ENCODE peak calls at places on chromosomes 12 and 14, in seven cellular contexts. One of them, this sample, is unnamed.

GRCh38 chr12:131140069-131140435 is 186.3 kb downstream of the ADGRD1 start:
- DNase-seq in stimulated activated CD8-positive, alpha-beta memory T cell treated with anti-CD3 and anti-CD28 coated beads, Interleukin-4, amount 100 ng/mL, for 24 hours: no peak
- DNase-seq in HuH-7.5: no peak
- DNase-seq in fibroblast of villous mesenchyme: no peak
- DNase-seq in iPS-NIHi11: no peak
- DNase-seq in MM.1S: no peak
- DNase-seq in H54: no peak
- DNase-seq in this sample: no peak

GRCh38 chr12:107818984-107819383 is 44.5 kb downstream of the ASCL4 start:
- DNase-seq in stimulated activated CD8-positive, alpha-beta memory T cell treated with anti-CD3 and anti-CD28 coated beads, Interleukin-4, amount 100 ng/mL, for 24 hours: no peak
- DNase-seq in HuH-7.5: no peak
- DNase-seq in fibroblast of villous mesenchyme: peak
- DNase-seq in iPS-NIHi11: no peak
- DNase-seq in MM.1S: no peak
- DNase-seq in H54: peak
- DNase-seq in this sample: no peak

GRCh38 chr14:102663031-102663430 is 70.6 kb downstream of the RCOR1 start:
- DNase-seq in stimulated activated CD8-positive, alpha-beta memory T cell treated with anti-CD3 and anti-CD28 coated beads, Interleukin-4, amount 100 ng/mL, for 24 hours: no peak
- DNase-seq in HuH-7.5: no peak
- DNase-seq in fibroblast of villous mesenchyme: peak
- DNase-seq in iPS-NIHi11: no peak
- DNase-seq in MM.1S: no peak
- DNase-seq in H54: no peak
- DNase-seq in this sample: no peak

GRCh38 chr12:2083008-2083407 is 30.2 kb downstream of the CACNA1C start:
- DNase-seq in stimulated activated CD8-positive, alpha-beta memory T cell treated with anti-CD3 and anti-CD28 coated beads, Interleukin-4, amount 100 ng/mL, for 24 hours: no peak
- DNase-seq in HuH-7.5: no peak
- DNase-seq in fibroblast of villous mesenchyme: peak
- DNase-seq in iPS-NIHi11: no peak
- DNase-seq in MM.1S: no peak
- DNase-seq in H54: no peak
- DNase-seq in this sample: no peak

GRCh38 chr12:85405781-85406522 is 125.9 kb downstream of the ALX1 start:
- DNase-seq in stimulated activated CD8-positive, alpha-beta memory T cell treated with anti-CD3 and anti-CD28 coated beads, Interleukin-4, amount 100 ng/mL, for 24 hours: no peak
- DNase-seq in HuH-7.5: no peak
- DNase-seq in fibroblast of villous mesenchyme: peak
- DNase-seq in iPS-NIHi11: no peak
- DNase-seq in MM.1S: no peak
- DNase-seq in H54: no peak
- DNase-seq in this sample: no peak

GRCh38 chr12:77377116-77377515 is 311.7 kb upstream of the E2F7 start:
- DNase-seq in stimulated activated CD8-positive, alpha-beta memory T cell treated with anti-CD3 and anti-CD28 coated beads, Interleukin-4, amount 100 ng/mL, for 24 hours: no peak
- DNase-seq in HuH-7.5: no peak
- DNase-seq in fibroblast of villous mesenchyme: peak
- DNase-seq in iPS-NIHi11: no peak
- DNase-seq in MM.1S: no peak
- DNase-seq in H54: no peak
- DNase-seq in this sample: no peak

GRCh38 chr12:50058743-50059312 is 1.4 kb downstream of the ASIC1 start:
- DNase-seq in stimulated activated CD8-positive, alpha-beta memory T cell treated with anti-CD3 and anti-CD28 coated beads, Interleukin-4, amount 100 ng/mL, for 24 hours: no peak
- DNase-seq in HuH-7.5: no peak
- DNase-seq in fibroblast of villous mesenchyme: no peak
- DNase-seq in iPS-NIHi11: no peak
- DNase-seq in MM.1S: no peak
- DNase-seq in H54: no peak
- DNase-seq in this sample: no peak

GRCh38 chr12:123410041-123410412 is 26.1 kb downstream of the KMT5A start:
- DNase-seq in stimulated activated CD8-positive, alpha-beta memory T cell treated with anti-CD3 and anti-CD28 coated beads, Interleukin-4, amount 100 ng/mL, for 24 hours: no peak
- DNase-seq in HuH-7.5: no peak
- DNase-seq in fibroblast of villous mesenchyme: no peak
- DNase-seq in iPS-NIHi11: no peak
- DNase-seq in MM.1S: no peak
- DNase-seq in H54: no peak
- DNase-seq in this sample: no peak

GRCh38 chr14:57657487-57657886 is 163.8 kb upstream of the CCDC198 start:
- DNase-seq in stimulated activated CD8-positive, alpha-beta memory T cell treated with anti-CD3 and anti-CD28 coated beads, Interleukin-4, amount 100 ng/mL, for 24 hours: no peak
- DNase-seq in HuH-7.5: no peak
- DNase-seq in fibroblast of villous mesenchyme: peak
- DNase-seq in iPS-NIHi11: no peak
- DNase-seq in MM.1S: no peak
- DNase-seq in H54: no peak
- DNase-seq in this sample: no peak

GRCh38 chr12:26109343-26109841 is 15.4 kb downstream of the BHLHE41 start:
- DNase-seq in stimulated activated CD8-positive, alpha-beta memory T cell treated with anti-CD3 and anti-CD28 coated beads, Interleukin-4, amount 100 ng/mL, for 24 hours: no peak
- DNase-seq in HuH-7.5: no peak
- DNase-seq in fibroblast of villous mesenchyme: peak
- DNase-seq in iPS-NIHi11: no peak
- DNase-seq in MM.1S: no peak
- DNase-seq in H54: no peak
- DNase-seq in this sample: no peak

GRCh38 chr12:126483145-126484068 is 1418.2 kb downstream of the AACS start:
- DNase-seq in stimulated activated CD8-positive, alpha-beta memory T cell treated with anti-CD3 and anti-CD28 coated beads, Interleukin-4, amount 100 ng/mL, for 24 hours: no peak
- DNase-seq in HuH-7.5: no peak
- DNase-seq in fibroblast of villous mesenchyme: peak
- DNase-seq in iPS-NIHi11: no peak
- DNase-seq in MM.1S: no peak
- DNase-seq in H54: peak
- DNase-seq in this sample: no peak

GRCh38 chr14:89294872-89295271 is 122.2 kb downstream of the FOXN3 start:
- DNase-seq in stimulated activated CD8-positive, alpha-beta memory T cell treated with anti-CD3 and anti-CD28 coated beads, Interleukin-4, amount 100 ng/mL, for 24 hours: no peak
- DNase-seq in HuH-7.5: no peak
- DNase-seq in fibroblast of villous mesenchyme: no peak
- DNase-seq in iPS-NIHi11: no peak
- DNase-seq in MM.1S: no peak
- DNase-seq in H54: no peak
- DNase-seq in this sample: no peak

GRCh38 chr14:89851031-89851430 is 103.5 kb downstream of the EFCAB11 start:
- DNase-seq in stimulated activated CD8-positive, alpha-beta memory T cell treated with anti-CD3 and anti-CD28 coated beads, Interleukin-4, amount 100 ng/mL, for 24 hours: no peak
- DNase-seq in HuH-7.5: no peak
- DNase-seq in fibroblast of villous mesenchyme: no peak
- DNase-seq in iPS-NIHi11: no peak
- DNase-seq in MM.1S: no peak
- DNase-seq in H54: no peak
- DNase-seq in this sample: no peak

GRCh38 chr12:64556231-64556630 is 54.1 kb upstream of the RASSF3 start:
- DNase-seq in stimulated activated CD8-positive, alpha-beta memory T cell treated with anti-CD3 and anti-CD28 coated beads, Interleukin-4, amount 100 ng/mL, for 24 hours: no peak
- DNase-seq in HuH-7.5: no peak
- DNase-seq in fibroblast of villous mesenchyme: no peak
- DNase-seq in iPS-NIHi11: no peak
- DNase-seq in MM.1S: no peak
- DNase-seq in H54: no peak
- DNase-seq in this sample: no peak

GRCh38 chr14:34059925-34060746 is 109.3 kb upstream of the EGLN3 start:
- DNase-seq in stimulated activated CD8-positive, alpha-beta memory T cell treated with anti-CD3 and anti-CD28 coated beads, Interleukin-4, amount 100 ng/mL, for 24 hours: peak
- DNase-seq in HuH-7.5: peak
- DNase-seq in fibroblast of villous mesenchyme: peak
- DNase-seq in iPS-NIHi11: peak
- DNase-seq in MM.1S: no peak
- DNase-seq in H54: peak
- DNase-seq in this sample: peak

GRCh38 chr12:40980346-40981005 is 207.6 kb upstream of the PDZRN4 start:
- DNase-seq in stimulated activated CD8-positive, alpha-beta memory T cell treated with anti-CD3 and anti-CD28 coated beads, Interleukin-4, amount 100 ng/mL, for 24 hours: no peak
- DNase-seq in HuH-7.5: no peak
- DNase-seq in fibroblast of villous mesenchyme: no peak
- DNase-seq in iPS-NIHi11: no peak
- DNase-seq in MM.1S: no peak
- DNase-seq in H54: no peak
- DNase-seq in this sample: no peak

GRCh38 chr12:132597333-132598283 is 12.8 kb downstream of the LRCOL1 start:
- DNase-seq in stimulated activated CD8-positive, alpha-beta memory T cell treated with anti-CD3 and anti-CD28 coated beads, Interleukin-4, amount 100 ng/mL, for 24 hours: no peak
- DNase-seq in HuH-7.5: no peak
- DNase-seq in fibroblast of villous mesenchyme: peak
- DNase-seq in iPS-NIHi11: no peak
- DNase-seq in MM.1S: no peak
- DNase-seq in H54: no peak
- DNase-seq in this sample: no peak

GRCh38 chr14:65103150-65103760 is 938 bp upstream of the MAX start:
- DNase-seq in stimulated activated CD8-positive, alpha-beta memory T cell treated with anti-CD3 and anti-CD28 coated beads, Interleukin-4, amount 100 ng/mL, for 24 hours: no peak
- DNase-seq in HuH-7.5: no peak
- DNase-seq in fibroblast of villous mesenchyme: peak
- DNase-seq in iPS-NIHi11: no peak
- DNase-seq in MM.1S: peak
- DNase-seq in H54: peak
- DNase-seq in this sample: peak

GRCh38 chr14:44700694-44701093 is 193.6 kb upstream of the FSCB start:
- DNase-seq in stimulated activated CD8-positive, alpha-beta memory T cell treated with anti-CD3 and anti-CD28 coated beads, Interleukin-4, amount 100 ng/mL, for 24 hours: no peak
- DNase-seq in HuH-7.5: no peak
- DNase-seq in fibroblast of villous mesenchyme: no peak
- DNase-seq in iPS-NIHi11: no peak
- DNase-seq in MM.1S: no peak
- DNase-seq in H54: no peak
- DNase-seq in this sample: no peak

GRCh38 chr12:92573104-92573503 is 129.7 kb upstream of the PLEKHG7 start:
- DNase-seq in stimulated activated CD8-positive, alpha-beta memory T cell treated with anti-CD3 and anti-CD28 coated beads, Interleukin-4, amount 100 ng/mL, for 24 hours: no peak
- DNase-seq in HuH-7.5: no peak
- DNase-seq in fibroblast of villous mesenchyme: no peak
- DNase-seq in iPS-NIHi11: no peak
- DNase-seq in MM.1S: no peak
- DNase-seq in H54: no peak
- DNase-seq in this sample: no peak

GRCh38 chr14:59190372-59190771 is 1.9 kb downstream of the DAAM1 start:
- DNase-seq in stimulated activated CD8-positive, alpha-beta memory T cell treated with anti-CD3 and anti-CD28 coated beads, Interleukin-4, amount 100 ng/mL, for 24 hours: no peak
- DNase-seq in HuH-7.5: peak
- DNase-seq in fibroblast of villous mesenchyme: no peak
- DNase-seq in iPS-NIHi11: peak
- DNase-seq in MM.1S: no peak
- DNase-seq in H54: peak
- DNase-seq in this sample: peak

GRCh38 chr14:102898776-102899515 is 23.5 kb upstream of the AMN start:
- DNase-seq in stimulated activated CD8-positive, alpha-beta memory T cell treated with anti-CD3 and anti-CD28 coated beads, Interleukin-4, amount 100 ng/mL, for 24 hours: no peak
- DNase-seq in HuH-7.5: no peak
- DNase-seq in fibroblast of villous mesenchyme: no peak
- DNase-seq in iPS-NIHi11: no peak
- DNase-seq in MM.1S: no peak
- DNase-seq in H54: no peak
- DNase-seq in this sample: no peak

This sample was measured in HepG2.